ENCODE peak calls at places on chromosome 17, in four cellular contexts. One of them, this sample, is unnamed. For H3K36me3, the result is how much of the 10 kb centered on the place peaks cover.

GRCh38 chr17:30717290-30718098 is 107.0 kb downstream of the CRLF3 start:
- DNase-seq in left ventricle myocardium inferior: peak
- DNase-seq in right lobe of liver: peak
- DNase-seq in aorta: no peak
- DNase-seq in this sample: no peak

GRCh38 chr17:8068736-8069586 is 18.6 kb downstream of the ALOX12B start:
- DNase-seq in aorta: peak
- DNase-seq in left ventricle myocardium inferior: peak
- DNase-seq in right lobe of liver: no peak
- DNase-seq in this sample: no peak

GRCh38 chr17:10754109-10754508 is 24.3 kb upstream of the TMEM220 start:
- DNase-seq in right lobe of liver: no peak
- DNase-seq in aorta: no peak
- DNase-seq in left ventricle myocardium inferior: no peak
- DNase-seq in this sample: no peak

GRCh38 chr17:16434662-16435061 is 19.3 kb downstream of the TRPV2 start:
- DNase-seq in left ventricle myocardium inferior: no peak
- DNase-seq in aorta: no peak
- DNase-seq in right lobe of liver: no peak
- DNase-seq in this sample: no peak

GRCh38 chr17:48093341-48094045 is 7.8 kb downstream of the CBX1 start:
- DNase-seq in right lobe of liver: no peak
- DNase-seq in left ventricle myocardium inferior: no peak
- DNase-seq in aorta: no peak
- DNase-seq in this sample: no peak

GRCh38 chr17:50903604-50904521 is 37.7 kb upstream of the TOB1 start:
- DNase-seq in right lobe of liver: no peak
- DNase-seq in aorta: no peak
- DNase-seq in left ventricle myocardium inferior: no peak
- DNase-seq in this sample: peak

GRCh38 chr17:82899941-82900340 is 60.1 kb upstream of the ZNF750 start:
- DNase-seq in aorta: peak
- DNase-seq in right lobe of liver: peak
- DNase-seq in left ventricle myocardium inferior: no peak
- DNase-seq in this sample: no peak

GRCh38 chr17:79942591-79943353 is 92.9 kb downstream of the TBC1D16 start:
- DNase-seq in aorta: peak
- DNase-seq in left ventricle myocardium inferior: peak
- DNase-seq in right lobe of liver: peak
- DNase-seq in this sample: peak

GRCh38 chr17:6054372-6054771 is 15.8 kb upstream of the WSCD1 start:
- DNase-seq in right lobe of liver: no peak
- DNase-seq in left ventricle myocardium inferior: no peak
- DNase-seq in aorta: no peak
- DNase-seq in this sample: no peak

GRCh38 chr17:6555331-6556120 is 829 bp downstream of the PITPNM3 start:
- DNase-seq in left ventricle myocardium inferior: no peak
- DNase-seq in aorta: no peak
- DNase-seq in right lobe of liver: no peak
- DNase-seq in this sample: no peak

GRCh38 chr17:41801374-41802062 is 10.2 kb downstream of the P3H4 start:
- DNase-seq in left ventricle myocardium inferior: peak
- DNase-seq in right lobe of liver: peak
- DNase-seq in aorta: peak
- DNase-seq in this sample: peak

GRCh38 chr17:36892112-36892838 is 45.0 kb upstream of the LHX1 start:
- DNase-seq in aorta: no peak
- DNase-seq in left ventricle myocardium inferior: no peak
- DNase-seq in right lobe of liver: no peak
- DNase-seq in this sample: no peak

GRCh38 chr17:3527468-3527867 is 30.1 kb downstream of the TRPV3 start:
- DNase-seq in right lobe of liver: no peak
- DNase-seq in left ventricle myocardium inferior: no peak
- DNase-seq in aorta: peak
- DNase-seq in this sample: no peak

GRCh38 chr17:27512511-27513346 is 56.5 kb downstream of the KSR1 start:
- DNase-seq in right lobe of liver: no peak
- DNase-seq in aorta: no peak
- DNase-seq in left ventricle myocardium inferior: no peak
- DNase-seq in this sample: no peak

GRCh38 chr17:15091825-15092224 is 173.3 kb downstream of the PMP22 start:
- DNase-seq in left ventricle myocardium inferior: no peak
- DNase-seq in right lobe of liver: no peak
- DNase-seq in aorta: no peak
- DNase-seq in this sample: no peak

GRCh38 chr17:49514374-49514738 is 19.3 kb downstream of the NGFR start:
- DNase-seq in left ventricle myocardium inferior: no peak
- DNase-seq in right lobe of liver: no peak
- DNase-seq in aorta: no peak
- DNase-seq in this sample: no peak

GRCh38 chr17:27203241-27203640 is 90.7 kb upstream of the WSB1 start:
- DNase-seq in aorta: no peak
- DNase-seq in right lobe of liver: no peak
- DNase-seq in left ventricle myocardium inferior: no peak
- DNase-seq in this sample: no peak

GRCh38 chr17:40800381-40800780 is 622 bp upstream of the KRT28 start:
- DNase-seq in left ventricle myocardium inferior: no peak
- DNase-seq in aorta: no peak
- DNase-seq in right lobe of liver: no peak
- DNase-seq in this sample: no peak

GRCh38 chr17:74770498-74771318 is 5.4 kb downstream of the NAT9 start:
- DNase-seq in aorta: no peak
- DNase-seq in left ventricle myocardium inferior: peak
- DNase-seq in right lobe of liver: peak
- DNase-seq in this sample: peak

GRCh38 chr17:50468120-50469004 is at the start of gene CHAD:
- DNase-seq in left ventricle myocardium inferior: no peak
- DNase-seq in aorta: no peak
- DNase-seq in right lobe of liver: peak
- DNase-seq in this sample: no peak

GRCh38 chr17:74472890-74473289 is 6.5 kb downstream of the CD300A start:
- DNase-seq in aorta: no peak
- DNase-seq in left ventricle myocardium inferior: no peak
- DNase-seq in right lobe of liver: no peak
- DNase-seq in this sample: no peak

GRCh38 chr17:45648642-45649041 is 135.5 kb upstream of the CRHR1 start:
- DNase-seq in left ventricle myocardium inferior: no peak
- DNase-seq in right lobe of liver: no peak
- DNase-seq in aorta: no peak
- DNase-seq in this sample: no peak

GRCh38 chr17:81515530-81516041 is 3.0 kb upstream of the ACTG1 start:
- DNase-seq in right lobe of liver: peak
- DNase-seq in aorta: no peak
- DNase-seq in left ventricle myocardium inferior: no peak
- DNase-seq in this sample: no peak

GRCh38 chr17:29699283-29699682 is 76.6 kb upstream of the CORO6 start:
- DNase-seq in left ventricle myocardium inferior: no peak
- DNase-seq in right lobe of liver: no peak
- DNase-seq in aorta: no peak
- DNase-seq in this sample: no peak

GRCh38 chr17:72466199-72466598 is 345.4 kb downstream of the SOX9 start:
- DNase-seq in right lobe of liver: no peak
- DNase-seq in aorta: no peak
- DNase-seq in left ventricle myocardium inferior: no peak
- DNase-seq in this sample: no peak

GRCh38 chr17:27577124-27577761 is 53.7 kb upstream of the LGALS9 start:
- DNase-seq in right lobe of liver: no peak
- DNase-seq in aorta: no peak
- DNase-seq in left ventricle myocardium inferior: no peak
- DNase-seq in this sample: no peak

GRCh38 chr17:17758443-17758842 is 77.2 kb downstream of the RAI1 start:
- DNase-seq in aorta: no peak
- DNase-seq in right lobe of liver: no peak
- DNase-seq in left ventricle myocardium inferior: no peak
- DNase-seq in this sample: no peak

GRCh38 chr17:74785096-74785980 is 9.2 kb upstream of the NAT9 start:
- DNase-seq in aorta: no peak
- DNase-seq in left ventricle myocardium inferior: no peak
- DNase-seq in right lobe of liver: no peak
- DNase-seq in this sample: no peak

DNA sequence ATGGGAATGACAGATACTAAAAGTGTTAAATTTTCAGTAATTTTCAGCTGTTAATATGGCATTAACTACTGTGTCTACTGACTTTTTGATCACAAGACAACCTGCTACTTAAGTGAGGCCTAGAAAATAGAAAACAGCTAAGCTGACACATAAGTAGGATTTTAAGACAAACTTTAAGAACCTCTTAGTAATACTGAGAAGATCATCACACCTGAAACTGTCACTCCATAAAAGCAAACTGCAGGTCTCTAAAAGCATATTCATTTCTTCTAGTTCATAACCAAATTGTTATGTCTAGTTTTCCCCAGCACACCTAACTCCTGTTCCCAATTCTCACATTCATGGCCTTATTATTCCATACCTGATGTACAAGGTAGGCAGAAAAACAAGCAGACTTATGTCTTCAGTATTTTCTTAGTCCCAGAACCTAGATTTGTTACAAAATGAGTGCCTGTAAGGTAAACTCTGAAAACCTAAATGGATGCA is 8.0 kb downstream of the SRSF1 start:
- DNase-seq in left ventricle myocardium inferior: no peak
- DNase-seq in right lobe of liver: no peak
- DNase-seq in aorta: no peak
- DNase-seq in this sample: no peak
- H3K36me3 ChIP-seq in left ventricle myocardium inferior: under half
- H3K36me3 ChIP-seq in right lobe of liver: under half
- H3K36me3 ChIP-seq in aorta: under half
- H3K36me3 ChIP-seq in this sample: under half

GRCh38 chr17:60390881-60391418 is 983 bp downstream of the USP32 start:
- DNase-seq in left ventricle myocardium inferior: no peak
- DNase-seq in aorta: peak
- DNase-seq in right lobe of liver: peak
- DNase-seq in this sample: no peak

GRCh38 chr17:60392042-60392844 is at the start of gene USP32:
- DNase-seq in aorta: peak
- DNase-seq in right lobe of liver: peak
- DNase-seq in left ventricle myocardium inferior: peak
- DNase-seq in this sample: peak

GRCh38 chr17:60388742-60389141 is 3.2 kb downstream of the USP32 start:
- DNase-seq in left ventricle myocardium inferior: no peak
- DNase-seq in right lobe of liver: no peak
- DNase-seq in aorta: no peak
- DNase-seq in this sample: no peak

GRCh38 chr17:60391419-60392041 is 403 bp downstream of the USP32 start:
- DNase-seq in aorta: no peak
- DNase-seq in right lobe of liver: no peak
- DNase-seq in left ventricle myocardium inferior: no peak
- DNase-seq in this sample: no peak

GRCh38 chr17:60390223-60390622 is 1.7 kb downstream of the USP32 start:
- DNase-seq in aorta: no peak
- DNase-seq in left ventricle myocardium inferior: no peak
- DNase-seq in right lobe of liver: no peak
- DNase-seq in this sample: no peak
- H3K4me3 ChIP-seq in aorta: peak
- H3K4me3 ChIP-seq in left ventricle myocardium inferior: peak
- H3K4me3 ChIP-seq in right lobe of liver: no peak
- H3K4me3 ChIP-seq in this sample: peak

GRCh38 chr17:75897076-75898019 is 597 bp upstream of the TRIM65 start:
- DNase-seq in right lobe of liver: no peak
- DNase-seq in left ventricle myocardium inferior: no peak
- DNase-seq in aorta: peak
- DNase-seq in this sample: no peak

GRCh38 chr17:75898065-75898464 is 1.3 kb upstream of the TRIM65 start:
- DNase-seq in right lobe of liver: no peak
- DNase-seq in left ventricle myocardium inferior: no peak
- DNase-seq in aorta: peak
- DNase-seq in this sample: no peak

GRCh38 chr17:75899353-75899752 is 2.6 kb upstream of the TRIM65 start:
- DNase-seq in aorta: peak
- DNase-seq in right lobe of liver: peak
- DNase-seq in left ventricle myocardium inferior: no peak
- DNase-seq in this sample: no peak

GRCh38 chr17:75899767-75900468 is 3.2 kb upstream of the TRIM65 start:
- DNase-seq in left ventricle myocardium inferior: no peak
- DNase-seq in right lobe of liver: peak
- DNase-seq in aorta: peak
- DNase-seq in this sample: no peak

GRCh38 chr17:75898791-75899190 is 2.0 kb upstream of the TRIM65 start:
- DNase-seq in right lobe of liver: no peak
- DNase-seq in aorta: peak
- DNase-seq in left ventricle myocardium inferior: no peak
- DNase-seq in this sample: no peak
- H3K36me3 ChIP-seq in right lobe of liver: under half
- H3K36me3 ChIP-seq in aorta: under half
- H3K36me3 ChIP-seq in left ventricle myocardium inferior: half or more
- H3K36me3 ChIP-seq in this sample: under half

GRCh38 chr17:76734080-76734840 is 2.9 kb downstream of the SRSF2 start:
- DNase-seq in right lobe of liver: no peak
- DNase-seq in aorta: no peak
- DNase-seq in left ventricle myocardium inferior: no peak
- DNase-seq in this sample: no peak
- H3K4me3 ChIP-seq in right lobe of liver: peak
- H3K4me3 ChIP-seq in aorta: no peak
- H3K4me3 ChIP-seq in left ventricle myocardium inferior: peak
- H3K4me3 ChIP-seq in this sample: peak

GRCh38 chr17:59355030-59355694 is 23.7 kb downstream of the YPEL2 start:
- DNase-seq in right lobe of liver: no peak
- DNase-seq in aorta: no peak
- DNase-seq in left ventricle myocardium inferior: no peak
- DNase-seq in this sample: no peak

GRCh38 chr17:59356543-59357218 is 25.2 kb downstream of the YPEL2 start:
- DNase-seq in right lobe of liver: no peak
- DNase-seq in aorta: no peak
- DNase-seq in left ventricle myocardium inferior: no peak
- DNase-seq in this sample: no peak

GRCh38 chr17:59357929-59358328 is 26.5 kb downstream of the YPEL2 start:
- DNase-seq in left ventricle myocardium inferior: no peak
- DNase-seq in aorta: no peak
- DNase-seq in right lobe of liver: no peak
- DNase-seq in this sample: no peak

GRCh38 chr17:59355695-59356323 is 24.4 kb downstream of the YPEL2 start:
- DNase-seq in left ventricle myocardium inferior: no peak
- DNase-seq in right lobe of liver: no peak
- DNase-seq in aorta: no peak
- DNase-seq in this sample: no peak

DNA sequence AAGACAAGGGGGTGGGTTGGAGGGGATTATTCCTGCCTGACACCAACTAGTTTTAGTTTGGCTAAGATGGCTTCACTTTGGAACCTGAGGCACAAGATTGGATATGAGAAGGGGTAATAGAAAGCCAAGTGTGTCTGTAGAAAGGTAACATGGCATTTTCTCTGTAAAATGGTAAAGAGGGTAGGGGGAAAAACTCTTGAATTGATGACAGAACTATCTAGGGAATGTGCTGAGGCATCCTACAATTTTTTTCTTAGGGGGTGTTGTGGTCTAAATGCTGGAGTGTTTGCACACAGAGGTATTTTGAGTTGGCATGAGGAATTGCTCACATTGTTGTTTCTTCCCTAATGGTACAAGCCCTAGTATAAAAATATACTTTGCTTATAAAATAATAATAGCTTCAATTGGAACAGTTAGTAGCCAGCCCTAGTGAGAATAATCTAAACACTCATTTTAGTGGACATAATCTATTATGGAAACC is 25.8 kb downstream of the YPEL2 start:
- DNase-seq in left ventricle myocardium inferior: no peak
- DNase-seq in right lobe of liver: no peak
- DNase-seq in aorta: no peak
- DNase-seq in this sample: no peak
- H3K36me3 ChIP-seq in left ventricle myocardium inferior: under half
- H3K36me3 ChIP-seq in right lobe of liver: under half
- H3K36me3 ChIP-seq in aorta: under half
- H3K36me3 ChIP-seq in this sample: under half

This sample was measured in CD4-positive, CD25-positive, alpha-beta regulatory T cell.